ENCODE peak calls at places on chromosomes 1 and 21, in four cellular contexts. One of them, this sample, is unnamed.

GRCh38 chr1:209409786-209410185 is 173.7 kb upstream of the CAMK1G start:
- DNase-seq in right atrium auricular region: no peak
- DNase-seq in mammary epithelial cell: peak; percentile 92
- DNase-seq in endothelial cell: no peak
- DNase-seq in this sample: no peak

GRCh38 chr1:235051521-235051920 is 77.1 kb downstream of the TOMM20 start:
- DNase-seq in right atrium auricular region: no peak
- DNase-seq in mammary epithelial cell: no peak
- DNase-seq in endothelial cell: no peak
- DNase-seq in this sample: peak; percentile 27

GRCh38 chr1:17441265-17441992 is 2.0 kb upstream of the RCC2 start:
- DNase-seq in right atrium auricular region: no peak
- DNase-seq in mammary epithelial cell: peak; percentile 92
- DNase-seq in endothelial cell: no peak
- DNase-seq in this sample: no peak

GRCh38 chr21:29114765-29115164 is 15.7 kb upstream of the MAP3K7CL start:
- DNase-seq in right atrium auricular region: no peak
- DNase-seq in mammary epithelial cell: peak; percentile 72
- DNase-seq in endothelial cell: no peak
- DNase-seq in this sample: no peak

GRCh38 chr1:10059329-10059691 is 26.6 kb downstream of the UBE4B start:
- DNase-seq in right atrium auricular region: no peak
- DNase-seq in mammary epithelial cell: no peak
- DNase-seq in endothelial cell: no peak
- DNase-seq in this sample: no peak

GRCh38 chr1:59766463-59766862 is 48.3 kb upstream of the HOOK1 start:
- DNase-seq in right atrium auricular region: no peak
- DNase-seq in mammary epithelial cell: no peak
- DNase-seq in endothelial cell: no peak
- DNase-seq in this sample: no peak

GRCh38 chr1:77636864-77637263 is 45.6 kb downstream of the ZZZ3 start:
- DNase-seq in right atrium auricular region: no peak
- DNase-seq in mammary epithelial cell: peak; percentile 19
- DNase-seq in endothelial cell: no peak
- DNase-seq in this sample: no peak

GRCh38 chr1:219661464-219662092 is 48.7 kb upstream of the ZC3H11B start:
- DNase-seq in right atrium auricular region: no peak
- DNase-seq in mammary epithelial cell: no peak
- DNase-seq in endothelial cell: no peak
- DNase-seq in this sample: no peak

GRCh38 chr1:184562801-184563200 is 176.0 kb downstream of the C1orf21 start:
- DNase-seq in right atrium auricular region: no peak
- DNase-seq in mammary epithelial cell: no peak
- DNase-seq in endothelial cell: no peak
- DNase-seq in this sample: no peak

GRCh38 chr21:35075546-35075945 is 26.4 kb upstream of the RUNX1 start:
- DNase-seq in right atrium auricular region: no peak
- DNase-seq in mammary epithelial cell: peak; percentile 48
- DNase-seq in endothelial cell: no peak
- DNase-seq in this sample: no peak

GRCh38 chr1:99891997-99892396 is 41.8 kb downstream of the AGL start:
- DNase-seq in right atrium auricular region: no peak
- DNase-seq in mammary epithelial cell: no peak
- DNase-seq in endothelial cell: no peak
- DNase-seq in this sample: no peak

GRCh38 chr1:200850554-200850953 is 22.2 kb upstream of the GPR25 start:
- DNase-seq in right atrium auricular region: no peak
- DNase-seq in mammary epithelial cell: no peak
- DNase-seq in endothelial cell: no peak
- DNase-seq in this sample: no peak

GRCh38 chr1:154460695-154461249 is 41.2 kb upstream of the TDRD10 start:
- DNase-seq in right atrium auricular region: no peak
- DNase-seq in mammary epithelial cell: no peak
- DNase-seq in endothelial cell: no peak
- DNase-seq in this sample: no peak

GRCh38 chr1:246825557-246826175 is 101.5 kb downstream of the SCCPDH start:
- DNase-seq in right atrium auricular region: no peak
- DNase-seq in mammary epithelial cell: no peak
- DNase-seq in endothelial cell: no peak
- DNase-seq in this sample: no peak

GRCh38 chr21:45036630-45037029 is 37.8 kb upstream of the ADARB1 start:
- DNase-seq in right atrium auricular region: no peak
- DNase-seq in mammary epithelial cell: no peak
- DNase-seq in endothelial cell: no peak
- DNase-seq in this sample: no peak

GRCh38 chr1:230753586-230754251 is 6.5 kb downstream of the CAPN9 start:
- DNase-seq in right atrium auricular region: no peak
- DNase-seq in mammary epithelial cell: peak; percentile 6
- DNase-seq in endothelial cell: peak; percentile 58
- DNase-seq in this sample: peak; percentile 32

GRCh38 chr1:161973924-161974845 is 49.5 kb downstream of the OLFML2B start:
- DNase-seq in right atrium auricular region: no peak
- DNase-seq in mammary epithelial cell: no peak
- DNase-seq in endothelial cell: no peak
- DNase-seq in this sample: peak; percentile 13

GRCh38 chr1:24351918-24352637 is 32.9 kb downstream of the GRHL3 start:
- DNase-seq in right atrium auricular region: no peak
- DNase-seq in mammary epithelial cell: peak; percentile 55
- DNase-seq in endothelial cell: no peak
- DNase-seq in this sample: no peak

GRCh38 chr1:213686983-213687382 is 300.8 kb upstream of the PROX1 start:
- DNase-seq in right atrium auricular region: no peak
- DNase-seq in mammary epithelial cell: peak; percentile 77
- DNase-seq in endothelial cell: no peak
- DNase-seq in this sample: no peak

GRCh38 chr1:154906621-154907081 is 29.9 kb downstream of the PMVK start:
- DNase-seq in right atrium auricular region: no peak
- DNase-seq in mammary epithelial cell: peak; percentile 23
- DNase-seq in endothelial cell: no peak
- DNase-seq in this sample: no peak

GRCh38 chr1:29703596-29703995 is 467.3 kb downstream of the PTPRU start:
- DNase-seq in right atrium auricular region: no peak
- DNase-seq in mammary epithelial cell: peak; percentile 45
- DNase-seq in endothelial cell: peak; percentile 48
- DNase-seq in this sample: peak; percentile 5

GRCh38 chr1:21437341-21437640 is 2.6 kb upstream of the NBPF3 start:
- DNase-seq in right atrium auricular region: no peak
- DNase-seq in mammary epithelial cell: no peak
- DNase-seq in endothelial cell: no peak
- DNase-seq in this sample: no peak

GRCh38 chr1:41791667-41792484 is 126.8 kb downstream of the HIVEP3 start:
- DNase-seq in right atrium auricular region: no peak
- DNase-seq in mammary epithelial cell: no peak
- DNase-seq in endothelial cell: no peak
- DNase-seq in this sample: no peak

GRCh38 chr21:44946254-44947041 is 6.6 kb downstream of the SLX9 start:
- DNase-seq in right atrium auricular region: no peak
- DNase-seq in mammary epithelial cell: no peak
- DNase-seq in endothelial cell: no peak
- DNase-seq in this sample: no peak

GRCh38 chr1:66266756-66267155 is 267.2 kb upstream of the SGIP1 start:
- DNase-seq in right atrium auricular region: no peak
- DNase-seq in mammary epithelial cell: no peak
- DNase-seq in endothelial cell: no peak
- DNase-seq in this sample: no peak

GRCh38 chr1:10657080-10657847 is 139.2 kb downstream of the CASZ1 start:
- DNase-seq in right atrium auricular region: no peak
- DNase-seq in mammary epithelial cell: no peak
- DNase-seq in endothelial cell: no peak
- DNase-seq in this sample: no peak

GRCh38 chr1:23168079-23168461 is 586 bp downstream of the LUZP1 start:
- DNase-seq in right atrium auricular region: peak; percentile 43
- DNase-seq in mammary epithelial cell: no peak
- DNase-seq in endothelial cell: peak; percentile 47
- DNase-seq in this sample: peak; percentile 30

GRCh38 chr1:64041366-64042131 is 161.9 kb upstream of the UBE2U start:
- DNase-seq in right atrium auricular region: no peak
- DNase-seq in mammary epithelial cell: no peak
- DNase-seq in endothelial cell: no peak
- DNase-seq in this sample: no peak

GRCh38 chr21:20618878-20619277 is 379.3 kb upstream of the NCAM2 start:
- DNase-seq in right atrium auricular region: no peak
- DNase-seq in mammary epithelial cell: no peak
- DNase-seq in endothelial cell: no peak
- DNase-seq in this sample: no peak

GRCh38 chr1:15043934-15044333 is 109.6 kb upstream of the TMEM51 start:
- DNase-seq in right atrium auricular region: no peak
- DNase-seq in mammary epithelial cell: no peak
- DNase-seq in endothelial cell: no peak
- DNase-seq in this sample: no peak

GRCh38 chr21:45390121-45390751 is 14.7 kb upstream of the COL18A1 start:
- DNase-seq in right atrium auricular region: no peak
- DNase-seq in mammary epithelial cell: no peak
- DNase-seq in endothelial cell: no peak
- DNase-seq in this sample: no peak

GRCh38 chr1:33086384-33086850 is 5.5 kb downstream of the AZIN2 start:
- DNase-seq in right atrium auricular region: peak; percentile 82
- DNase-seq in mammary epithelial cell: peak; percentile 51
- DNase-seq in endothelial cell: peak; percentile 74
- DNase-seq in this sample: peak; percentile 80

GRCh38 chr1:241269116-241269515 is 87.9 kb downstream of the RGS7 start:
- DNase-seq in right atrium auricular region: no peak
- DNase-seq in mammary epithelial cell: no peak
- DNase-seq in endothelial cell: peak; percentile 6
- DNase-seq in this sample: no peak

GRCh38 chr1:240833057-240833456 is 221.1 kb upstream of the GREM2 start:
- DNase-seq in right atrium auricular region: no peak
- DNase-seq in mammary epithelial cell: no peak
- DNase-seq in endothelial cell: no peak
- DNase-seq in this sample: no peak

GRCh38 chr1:2316451-2316940 is 74.9 kb downstream of the MORN1 start:
- DNase-seq in right atrium auricular region: no peak
- DNase-seq in mammary epithelial cell: peak; percentile 41
- DNase-seq in endothelial cell: no peak
- DNase-seq in this sample: peak; percentile 52

GRCh38 chr1:71881611-71882010 is 400.7 kb downstream of the NEGR1 start:
- DNase-seq in right atrium auricular region: no peak
- DNase-seq in mammary epithelial cell: no peak
- DNase-seq in endothelial cell: no peak
- DNase-seq in this sample: no peak
- TF ChIP-seq CTCF in right atrium auricular region: no peak
- TF ChIP-seq CTCF in mammary epithelial cell: no peak
- TF ChIP-seq CTCF in endothelial cell: no peak
- TF ChIP-seq CTCF in this sample: no peak

GRCh38 chr1:44907909-44908308 is 64.9 kb upstream of the PTCH2 start:
- DNase-seq in right atrium auricular region: no peak
- DNase-seq in mammary epithelial cell: no peak
- DNase-seq in endothelial cell: no peak
- DNase-seq in this sample: no peak
- TF ChIP-seq CTCF in right atrium auricular region: no peak
- TF ChIP-seq CTCF in mammary epithelial cell: no peak
- TF ChIP-seq CTCF in endothelial cell: no peak
- TF ChIP-seq CTCF in this sample: no peak

GRCh38 chr1:36555041-36555440 is 72.3 kb upstream of the CSF3R start:
- DNase-seq in right atrium auricular region: no peak
- DNase-seq in mammary epithelial cell: no peak
- DNase-seq in endothelial cell: no peak
- DNase-seq in this sample: no peak
- TF ChIP-seq CTCF in right atrium auricular region: no peak
- TF ChIP-seq CTCF in mammary epithelial cell: no peak
- TF ChIP-seq CTCF in endothelial cell: no peak
- TF ChIP-seq CTCF in this sample: no peak

DNA sequence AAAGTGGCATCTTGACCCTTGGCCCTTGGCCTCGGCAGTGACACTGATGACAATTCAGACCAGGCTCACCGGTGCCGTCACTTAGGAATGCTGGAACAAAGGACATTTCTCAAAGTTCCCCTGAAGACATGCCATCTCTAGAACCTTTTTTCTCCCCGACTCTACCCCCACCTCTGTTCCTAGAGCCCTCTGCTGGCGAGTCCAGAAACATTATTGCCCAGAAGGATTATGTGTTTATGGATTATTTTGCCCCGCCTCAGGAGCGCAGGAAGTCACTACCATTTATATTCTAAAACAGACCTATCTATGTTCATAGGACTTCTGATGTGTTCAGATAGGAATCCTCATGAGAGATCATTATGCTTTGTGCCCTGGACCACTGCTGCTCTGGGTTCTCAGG is 12.6 kb upstream of the SHISA4 start:
- DNase-seq in right atrium auricular region: no peak
- DNase-seq in mammary epithelial cell: no peak
- DNase-seq in endothelial cell: no peak
- DNase-seq in this sample: no peak
- TF ChIP-seq CTCF in right atrium auricular region: peak; percentile 46
- TF ChIP-seq CTCF in mammary epithelial cell: peak; percentile 44
- TF ChIP-seq CTCF in endothelial cell: no peak
- TF ChIP-seq CTCF in this sample: peak; percentile 13

GRCh38 chr1:222815367-222815765 is 527 bp downstream of the DISP1 start:
- DNase-seq in right atrium auricular region: peak; percentile 75
- DNase-seq in mammary epithelial cell: peak; percentile 38
- DNase-seq in endothelial cell: no peak
- DNase-seq in this sample: peak; percentile 62
- TF ChIP-seq CTCF in right atrium auricular region: no peak
- TF ChIP-seq CTCF in mammary epithelial cell: no peak
- TF ChIP-seq CTCF in endothelial cell: no peak
- TF ChIP-seq CTCF in this sample: no peak

GRCh38 chr1:244451951-244452795 is 464 bp upstream of the ADSS2 start:
- DNase-seq in right atrium auricular region: peak; percentile 99
- DNase-seq in mammary epithelial cell: peak; percentile 99
- DNase-seq in endothelial cell: peak; percentile 99
- DNase-seq in this sample: peak; percentile 100
- TF ChIP-seq CTCF in right atrium auricular region: peak; percentile 54
- TF ChIP-seq CTCF in mammary epithelial cell: peak; percentile 34
- TF ChIP-seq CTCF in endothelial cell: peak; percentile 48
- TF ChIP-seq CTCF in this sample: peak; percentile 57

GRCh38 chr1:112974646-112975045 is 18.6 kb upstream of the SLC16A1 start:
- DNase-seq in right atrium auricular region: no peak
- DNase-seq in mammary epithelial cell: no peak
- DNase-seq in endothelial cell: no peak
- DNase-seq in this sample: no peak

GRCh38 chr1:112973788-112974187 is 17.8 kb upstream of the SLC16A1 start:
- DNase-seq in right atrium auricular region: no peak
- DNase-seq in mammary epithelial cell: no peak
- DNase-seq in endothelial cell: no peak
- DNase-seq in this sample: no peak

GRCh38 chr1:112975336-112975735 is 19.3 kb upstream of the SLC16A1 start:
- DNase-seq in right atrium auricular region: no peak
- DNase-seq in mammary epithelial cell: no peak
- DNase-seq in endothelial cell: no peak
- DNase-seq in this sample: no peak

DNA sequence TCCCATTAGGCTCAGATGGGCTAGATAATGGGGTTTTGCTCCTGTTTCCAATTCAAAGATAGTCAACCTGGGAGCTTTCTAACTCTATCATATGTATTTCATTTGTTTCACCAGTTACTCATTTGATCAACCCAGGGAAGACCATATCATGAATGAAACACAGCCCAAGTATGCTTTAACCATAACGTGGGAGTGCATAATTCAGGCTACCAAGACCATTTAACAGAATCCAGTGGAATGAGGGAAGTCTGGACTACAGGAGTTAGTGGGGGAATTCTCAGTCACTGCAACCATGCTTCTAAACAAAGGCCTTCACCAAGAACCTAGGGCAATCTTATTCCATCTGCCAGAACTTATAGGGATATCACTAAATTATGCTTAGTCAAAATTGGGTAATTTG is 15.0 kb upstream of the SLC16A1 start:
- DNase-seq in right atrium auricular region: no peak
- DNase-seq in mammary epithelial cell: no peak
- DNase-seq in endothelial cell: no peak
- DNase-seq in this sample: no peak
- TF ChIP-seq CTCF in right atrium auricular region: no peak
- TF ChIP-seq CTCF in mammary epithelial cell: no peak
- TF ChIP-seq CTCF in endothelial cell: no peak
- TF ChIP-seq CTCF in this sample: no peak